ENCODE peak calls at places on chromosomes 3 and 15, in seven cellular contexts. E, U, V, L, O, X and I are unnamed samples.

GRCh38 chr15:79003301-79003700 is 58.5 kb upstream of the CTSH start:
- DNase-seq in E (no peak), U (no peak), V (no peak), L (no peak), O (peak), X (peak), I (no peak)

GRCh38 chr3:176055851-176056250 is 1141.4 kb downstream of the TBL1XR1 start:
- DNase-seq in E (no peak), U (no peak), V (no peak), L (no peak), O (no peak), X (no peak), I (no peak)

GRCh38 chr15:79192462-79193036 is 90.0 kb upstream of the ANKRD34C start:
- DNase-seq in E (no peak), U (no peak), V (no peak), L (no peak), O (no peak), X (peak), I (no peak)

GRCh38 chr15:26866298-26867198 is at the start of gene GABRA5:
- DNase-seq in E (peak), U (no peak), V (peak), L (no peak), O (no peak), X (peak), I (peak)

GRCh38 chr3:10423171-10423882 is 82.1 kb downstream of the ATP2B2 start:
- DNase-seq in E (peak), U (no peak), V (no peak), L (no peak), O (no peak), X (no peak), I (no peak)

GRCh38 chr3:132872711-132873110 is 150.5 kb upstream of the NPHP3 start:
- DNase-seq in E (no peak), U (no peak), V (no peak), L (no peak), O (no peak), X (no peak), I (no peak)

GRCh38 chr3:37481986-37482385 is 307.6 kb upstream of the LRRFIP2 start:
- DNase-seq in E (no peak), U (no peak), V (no peak), L (no peak), O (no peak), X (no peak), I (no peak)

GRCh38 chr15:63232400-63232799 is 43.0 kb downstream of the RAB8B start:
- DNase-seq in E (no peak), U (no peak), V (no peak), L (no peak), O (no peak), X (no peak), I (no peak)

GRCh38 chr15:70096215-70096974 is 1.3 kb downstream of the TLE3 start:
- DNase-seq in E (no peak), U (peak), V (peak), L (peak), O (peak), X (peak), I (peak)
- TF ChIP-seq CTCF in E (no peak), U (no peak), V (no peak), L (no peak), O (no peak), X (no peak), I (no peak)

DNA sequence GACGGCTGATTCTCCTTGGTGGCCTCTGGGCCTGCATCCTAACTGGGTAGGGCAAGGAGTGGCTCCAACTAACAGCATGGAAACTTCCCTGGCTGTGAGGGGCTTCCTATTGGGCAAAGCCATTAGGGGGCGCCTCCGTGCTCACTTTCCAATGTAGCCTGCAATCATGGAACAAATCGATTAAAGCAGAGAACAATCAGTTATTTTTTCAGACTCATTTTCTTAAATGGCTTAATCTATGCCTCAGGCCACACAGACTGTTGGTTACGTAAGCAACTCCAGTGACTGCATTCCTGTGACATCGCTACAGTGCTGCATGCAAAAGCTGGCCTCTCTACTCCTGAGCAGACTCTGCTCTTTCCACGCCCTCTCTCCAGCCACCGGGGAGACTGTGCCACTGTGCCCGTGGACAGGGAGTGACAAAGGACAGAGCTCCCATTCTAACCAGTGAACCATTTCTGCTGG is 278.9 kb downstream of the KLF13 start:
- DNase-seq in E (peak), U (no peak), V (no peak), L (no peak), O (peak), X (peak), I (no peak)
- TF ChIP-seq CTCF in E (peak), U (no peak), V (no peak), L (no peak), O (no peak), X (no peak), I (no peak)

DNA sequence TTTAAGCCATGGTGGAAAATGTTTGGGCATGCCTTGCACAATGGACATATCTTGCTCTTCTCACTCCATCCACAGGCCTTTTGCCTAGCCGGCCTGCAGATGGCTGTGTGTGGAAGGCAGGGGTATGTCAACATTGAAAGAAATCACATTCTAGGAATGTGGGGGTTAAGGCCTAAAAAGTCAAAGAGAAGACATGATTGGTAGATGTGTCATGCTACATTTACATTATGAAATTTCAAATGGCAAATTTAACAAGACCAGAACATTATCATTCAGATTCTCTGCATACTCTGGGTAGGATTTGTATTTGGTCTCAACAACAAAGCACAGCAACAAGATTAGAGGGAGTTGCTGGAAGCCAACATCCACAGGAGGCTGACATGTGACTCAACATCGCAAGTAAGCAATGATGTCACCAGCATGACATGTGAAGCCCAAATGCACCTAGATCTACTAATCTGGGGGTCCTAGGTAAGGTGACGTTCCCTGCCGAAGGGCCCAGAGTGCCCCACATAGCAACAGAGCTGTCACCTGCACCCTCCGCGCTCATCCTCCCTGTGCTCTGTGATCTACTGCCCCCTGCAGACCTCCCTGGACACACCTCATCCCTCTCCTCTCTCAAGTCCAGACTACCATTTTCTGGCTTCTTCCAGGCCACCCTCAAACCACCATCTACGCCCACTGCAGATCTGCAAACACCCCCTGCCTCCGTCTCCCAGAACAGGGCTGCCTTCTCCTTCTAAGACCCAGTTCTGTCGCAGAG is 39.4 kb downstream of the CLDN18 start:
- DNase-seq in E (peak), U (no peak), V (no peak), L (no peak), O (peak), X (peak), I (no peak)
- TF ChIP-seq CTCF in E (peak), U (no peak), V (no peak), L (no peak), O (peak), X (no peak), I (no peak)

DNA sequence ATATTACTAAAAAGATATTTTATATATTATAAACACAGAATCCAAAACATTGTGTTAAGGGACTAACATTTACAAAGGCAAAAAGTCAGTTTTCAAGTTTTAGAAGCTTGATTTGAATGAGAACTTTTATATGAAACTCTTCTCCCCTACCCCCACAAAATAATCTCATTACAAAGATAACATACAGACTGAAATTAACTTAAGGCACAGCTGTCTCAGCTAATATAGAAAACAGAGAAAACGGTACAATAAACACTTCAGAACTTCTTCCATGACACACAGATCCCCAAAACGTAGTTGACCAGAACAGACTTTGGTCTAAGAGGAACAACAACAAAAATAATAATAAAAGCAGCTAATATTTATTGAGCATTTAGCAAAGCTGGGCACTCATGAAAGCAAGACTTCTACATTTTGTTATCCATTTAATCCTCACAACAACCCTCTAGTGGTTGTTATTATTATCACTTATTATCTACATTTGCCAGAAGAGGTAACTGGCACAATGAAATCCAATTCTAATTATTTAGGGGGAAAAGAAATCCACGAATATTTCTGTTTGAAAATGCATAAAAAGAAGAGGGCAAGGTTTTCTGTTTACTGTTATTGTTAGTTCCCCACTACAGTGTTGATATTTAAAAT is 68.1 kb downstream of the PFN2 start:
- DNase-seq in E (no peak), U (no peak), V (no peak), L (no peak), O (no peak), X (no peak), I (no peak)
- TF ChIP-seq CTCF in E (peak), U (no peak), V (peak), L (no peak), O (peak), X (peak), I (peak)

GRCh38 chr3:83928391-83928790 is 1030.4 kb upstream of the CADM2 start:
- DNase-seq in E (peak), U (no peak), V (no peak), L (no peak), O (no peak), X (no peak), I (no peak)
- TF ChIP-seq CTCF in E (peak), U (no peak), V (peak), L (no peak), O (no peak), X (no peak), I (peak)